ENCODE peak calls at places on chromosomes 11 and 22, in five cellular contexts. J is NAMALWA; H is activated CD4-positive, alpha-beta T cell treated with anti-CD3 and anti-CD28 coated beads, Interleukin-2, amount 10 ng/mL, durations not matched to agents 7 days and 5 days; T is iris pigment epithelial cell; L is H54. O is an unnamed sample.

GRCh38 chr11:132977746-132978145 is 554.6 kb downstream of the OPCML start:
- DNase-seq in J (no peak), H (no peak), T (no peak), L (no peak), O (no peak)

GRCh38 chr11:45847908-45848316 is 637 bp downstream of the CRY2 start:
- DNase-seq in J (peak), H (peak), T (peak), L (peak), O (peak)

GRCh38 chr22:31233001-31233400 is 20.9 kb downstream of the LIMK2 start:
- DNase-seq in J (no peak), H (no peak), T (no peak), L (no peak), O (no peak)

GRCh38 chr11:36115378-36115801 is 171.5 kb downstream of the LDLRAD3 start:
- DNase-seq in J (no peak), H (no peak), T (no peak), L (no peak), O (no peak)

GRCh38 chr11:128058580-128059208 is 528.7 kb downstream of the ETS1 start:
- DNase-seq in J (no peak), H (no peak), T (no peak), L (no peak), O (no peak)

GRCh38 chr22:49324527-49325491 is 502.9 kb downstream of the BRD1 start:
- DNase-seq in J (no peak), H (no peak), T (no peak), L (no peak), O (no peak)

GRCh38 chr11:124887667-124888013 is 10.0 kb downstream of the ROBO4 start:
- DNase-seq in J (no peak), H (no peak), T (no peak), L (no peak), O (no peak)

GRCh38 chr11:9535189-9535781 is 38.2 kb upstream of the WEE1 start:
- DNase-seq in J (peak), H (peak), T (peak), L (peak), O (peak)

GRCh38 chr11:68179847-68180246 is 33.2 kb downstream of the KMT5B start:
- DNase-seq in J (no peak), H (no peak), T (no peak), L (no peak), O (no peak)

GRCh38 chr22:39932918-39933649 is 27.1 kb upstream of the TMA7B start:
- DNase-seq in J (peak), H (peak), T (peak), L (peak), O (peak)

GRCh38 chr11:102268985-102269470 is 48.3 kb upstream of the BIRC3 start:
- DNase-seq in J (no peak), H (no peak), T (no peak), L (no peak), O (no peak)

GRCh38 chr11:11940551-11940950 is 67.9 kb downstream of the DKK3 start:
- DNase-seq in J (no peak), H (no peak), T (no peak), L (no peak), O (no peak)

GRCh38 chr11:133598879-133599278 is 66.6 kb upstream of the OPCML start:
- DNase-seq in J (no peak), H (no peak), T (no peak), L (no peak), O (no peak)